ENCODE peak calls at places on chromosomes 2 and 18, in nine cellular contexts. X is fibroblast of the aortic adventitia; B is dermis blood vessel endothelial cell; M is CD4-positive, alpha-beta T cell; W is nephron progenitor cell; F is adrenal gland; I is naive thymus-derived CD8-positive, alpha-beta T cell; A is small intestine; V is amniotic stem cell. T is an unnamed sample.

GRCh38 chr2:108304975-108305374 is 16.3 kb downstream of the SULT1C2 start:
- DNase-seq in X (no peak), B (no peak), M (no peak), W (no peak), F (no peak), I (no peak), A (no peak), V (no peak), T (no peak)

GRCh38 chr2:26039603-26040367 is 5.9 kb downstream of the RAB10 start:
- DNase-seq in X (no peak), B (no peak), M (no peak), W (no peak), F (no peak), I (no peak), A (no peak), V (no peak), T (no peak)

GRCh38 chr2:108034843-108035242 is 48.5 kb downstream of the SLC5A7 start:
- DNase-seq in X (no peak), B (no peak), M (no peak), W (no peak), F (no peak), I (no peak), A (no peak), V (no peak), T (peak; percentile 6)

GRCh38 chr18:8626414-8627106 is 17.3 kb downstream of the RAB12 start:
- DNase-seq in X (no peak), B (peak; percentile 74), M (no peak), W (no peak), F (no peak), I (no peak), A (no peak), V (no peak), T (no peak)

GRCh38 chr2:235940330-235940729 is 227.9 kb downstream of the GBX2 start:
- DNase-seq in X (peak; percentile 73), B (peak; percentile 78), M (no peak), W (no peak), F (peak; percentile 84), I (no peak), A (peak; percentile 5), V (peak; percentile 34), T (no peak)

GRCh38 chr2:40204268-40204667 is 247.6 kb downstream of the SLC8A1 start:
- DNase-seq in X (no peak), B (no peak), M (no peak), W (no peak), F (no peak), I (no peak), A (no peak), V (no peak), T (no peak)

GRCh38 chr2:153059338-153060052 is 341.1 kb downstream of the ARL6IP6 start:
- DNase-seq in X (no peak), B (no peak), M (no peak), W (no peak), F (no peak), I (no peak), A (no peak), V (no peak), T (no peak)

GRCh38 chr18:10322408-10322807 is 132.0 kb upstream of the APCDD1 start:
- DNase-seq in X (no peak), B (no peak), M (no peak), W (no peak), F (no peak), I (no peak), A (no peak), V (no peak), T (no peak)

GRCh38 chr2:84427235-84428138 is 31.6 kb downstream of the SUCLG1 start:
- DNase-seq in X (peak; percentile 68), B (no peak), M (no peak), W (no peak), F (no peak), I (no peak), A (no peak), V (no peak), T (no peak)

GRCh38 chr2:10271509-10271908 is 31.2 kb upstream of the HPCAL1 start:
- DNase-seq in X (no peak), B (no peak), M (no peak), W (no peak), F (no peak), I (no peak), A (no peak), V (no peak), T (no peak)

GRCh38 chr2:201216918-201217317 is 34.0 kb downstream of the CASP10 start:
- DNase-seq in X (no peak), B (no peak), M (no peak), W (no peak), F (no peak), I (no peak), A (no peak), V (no peak), T (no peak)

GRCh38 chr2:9388950-9389911 is 34.1 kb downstream of the ITGB1BP1 start:
- DNase-seq in X (no peak), B (no peak), M (no peak), W (no peak), F (peak; percentile 61), I (no peak), A (no peak), V (no peak), T (no peak)

GRCh38 chr18:8701546-8702118 is 3.7 kb upstream of the MTCL1 start:
- DNase-seq in X (peak; percentile 87), B (peak; percentile 21), M (no peak), W (no peak), F (peak; percentile 36), I (no peak), A (no peak), V (peak; percentile 66), T (no peak)

GRCh38 chr2:212974692-212975091 is 176.7 kb downstream of the IKZF2 start:
- DNase-seq in X (peak; percentile 66), B (no peak), M (no peak), W (no peak), F (no peak), I (no peak), A (no peak), V (peak; percentile 35), T (no peak)

GRCh38 chr2:218780851-218781690 is 876 bp upstream of the CYP27A1 start:
- DNase-seq in X (peak; percentile 7), B (no peak), M (no peak), W (no peak), F (no peak), I (no peak), A (peak; percentile 86), V (no peak), T (no peak)

GRCh38 chr2:42052702-42053481 is 5.1 kb downstream of the PKDCC start:
- DNase-seq in X (peak; percentile 74), B (no peak), M (no peak), W (no peak), F (peak; percentile 74), I (no peak), A (no peak), V (no peak), T (no peak)

GRCh38 chr2:237282568-237283128 is 131.3 kb downstream of the COL6A3 start:
- DNase-seq in X (no peak), B (no peak), M (no peak), W (no peak), F (no peak), I (no peak), A (no peak), V (no peak), T (no peak)

GRCh38 chr2:101293544-101293943 is 15.0 kb downstream of the RNF149 start:
- DNase-seq in X (no peak), B (no peak), M (no peak), W (no peak), F (no peak), I (no peak), A (no peak), V (no peak), T (no peak)

GRCh38 chr2:219726916-219727315 is 99.5 kb downstream of the SLC4A3 start:
- DNase-seq in X (peak; percentile 50), B (no peak), M (no peak), W (no peak), F (no peak), I (no peak), A (no peak), V (no peak), T (no peak)

GRCh38 chr2:120486946-120487345 is 141.0 kb downstream of the INHBB start:
- DNase-seq in X (no peak), B (peak; percentile 28), M (no peak), W (no peak), F (no peak), I (no peak), A (no peak), V (no peak), T (no peak)

GRCh38 chr18:62399781-62400308 is 74.7 kb downstream of the TNFRSF11A start:
- DNase-seq in X (no peak), B (peak; percentile 66), M (no peak), W (no peak), F (no peak), I (no peak), A (peak; percentile 37), V (no peak), T (peak; percentile 16)

GRCh38 chr2:120452945-120453634 is 107.2 kb downstream of the INHBB start:
- DNase-seq in X (no peak), B (no peak), M (no peak), W (no peak), F (no peak), I (no peak), A (no peak), V (no peak), T (no peak)

GRCh38 chr2:219209236-219209635 is 2.7 kb downstream of the ZFAND2B start:
- DNase-seq in X (no peak), B (no peak), M (no peak), W (no peak), F (no peak), I (no peak), A (no peak), V (no peak), T (no peak)

GRCh38 chr18:42264467-42264866 is 309.4 kb downstream of the PIK3C3 start:
- DNase-seq in X (no peak), B (no peak), M (no peak), W (no peak), F (no peak), I (no peak), A (no peak), V (no peak), T (no peak)

GRCh38 chr2:215461836-215462532 is 26.1 kb upstream of the FN1 start:
- DNase-seq in X (peak; percentile 57), B (peak; percentile 28), M (no peak), W (no peak), F (no peak), I (no peak), A (no peak), V (no peak), T (no peak)

GRCh38 chr18:68940039-68940438 is 142.2 kb downstream of the CCDC102B start:
- DNase-seq in X (peak; percentile 4), B (no peak), M (no peak), W (no peak), F (no peak), I (no peak), A (no peak), V (no peak), T (no peak)

GRCh38 chr2:225779829-225780228 is 380.3 kb downstream of the NYAP2 start:
- DNase-seq in X (peak; percentile 79), B (no peak), M (no peak), W (no peak), F (no peak), I (no peak), A (no peak), V (no peak), T (no peak)

GRCh38 chr2:1675633-1676032 is 68.7 kb downstream of the PXDN start:
- DNase-seq in X (peak; percentile 83), B (peak; percentile 74), M (no peak), W (no peak), F (no peak), I (no peak), A (no peak), V (peak; percentile 92), T (no peak)

GRCh38 chr2:241213036-241213435 is 24.6 kb downstream of the ANO7 start:
- DNase-seq in X (no peak), B (no peak), M (no peak), W (no peak), F (no peak), I (no peak), A (no peak), V (no peak), T (no peak)

GRCh38 chr2:107932986-107933385 is 53.3 kb upstream of the SLC5A7 start:
- DNase-seq in X (peak; percentile 18), B (no peak), M (no peak), W (no peak), F (no peak), I (no peak), A (no peak), V (peak; percentile 27), T (peak; percentile 6)

GRCh38 chr18:48948112-48949050 is 2.4 kb downstream of the SMAD7 start:
- DNase-seq in X (peak; percentile 83), B (peak; percentile 73), M (no peak), W (peak; percentile 75), F (peak; percentile 82), I (no peak), A (no peak), V (peak; percentile 48), T (peak; percentile 84)

T was measured in NAMALWA.